ENCODE peak calls at places on chromosomes 13 and 19, in ten cellular contexts. M, H, Y, S, W, I, O, F, N and D are unnamed samples.

GRCh38 chr13:94192576-94192975 is 286.9 kb downstream of the DCT start:
- DNase-seq in M (no peak), H (no peak), Y (no peak), S (no peak), W (peak), I (peak), O (peak), F (no peak), N (no peak), D (peak)

GRCh38 chr19:5231857-5232503 is 108.6 kb downstream of the PTPRS start:
- DNase-seq in M (no peak), H (no peak), Y (no peak), S (no peak), W (no peak), I (no peak), O (no peak), F (no peak), N (no peak), D (no peak)

GRCh38 chr19:43532571-43532961 is 422 bp upstream of the ZNF575 start:
- DNase-seq in M (peak), H (no peak), Y (peak), S (no peak), W (peak), I (no peak), O (peak), F (peak), N (peak), D (peak)

GRCh38 chr19:28532765-28533341 is 680.1 kb downstream of the UQCRFS1 start:
- DNase-seq in M (no peak), H (no peak), Y (no peak), S (no peak), W (no peak), I (no peak), O (no peak), F (no peak), N (no peak), D (no peak)

GRCh38 chr13:98977568-98978270 is at the start of gene DOCK9:
- DNase-seq in M (peak), H (peak), Y (peak), S (peak), W (peak), I (no peak), O (peak), F (peak), N (peak), D (peak)

GRCh38 chr13:110211046-110211445 is 95.9 kb downstream of the COL4A1 start:
- DNase-seq in M (no peak), H (no peak), Y (no peak), S (no peak), W (no peak), I (no peak), O (no peak), F (no peak), N (no peak), D (no peak)

GRCh38 chr13:77176350-77176749 is 149.4 kb upstream of the FBXL3 start:
- DNase-seq in M (no peak), H (no peak), Y (no peak), S (peak), W (no peak), I (no peak), O (no peak), F (no peak), N (no peak), D (no peak)

GRCh38 chr19:41936416-41936850 is 8.2 kb upstream of the ERFL start:
- DNase-seq in M (no peak), H (no peak), Y (no peak), S (no peak), W (no peak), I (no peak), O (no peak), F (no peak), N (no peak), D (no peak)

GRCh38 chr13:26988059-26988769 is 183.4 kb downstream of the USP12 start:
- DNase-seq in M (no peak), H (no peak), Y (no peak), S (no peak), W (no peak), I (no peak), O (no peak), F (no peak), N (no peak), D (no peak)